ENCODE peak calls at places on chromosomes 1 and 21, in seven cellular contexts. T is H1, E is T47D, G is HepG2, Y is SK-N-SH, D is K562, Z is GM12878. B is an unnamed sample.
A peak's percentile ranks its signal among the peaks of the same experiment; 100 is the strongest.

GRCh38 chr1:147585640-147586383 is 44.5 kb downstream of the BCL9 start:
- DNase-seq in G (no peak), T (no peak), Y (no peak), E (no peak), D (no peak), Z (no peak), B (no peak)

GRCh38 chr21:17667256-17667655 is 54.6 kb upstream of the BTG3 start:
- DNase-seq in E (no peak), Z (no peak), D (no peak), G (no peak), Y (no peak), T (no peak), B (no peak)

GRCh38 chr1:43344267-43344666 is 6.6 kb downstream of the MPL start:
- DNase-seq in E (no peak), D (no peak), Y (no peak), G (peak; percentile 50), Z (no peak), T (no peak), B (no peak)

GRCh38 chr21:17089121-17089520 is 423.7 kb upstream of the CXADR start:
- DNase-seq in G (no peak), E (no peak), Z (no peak), T (no peak), Y (no peak), D (no peak), B (no peak)

GRCh38 chr1:181115367-181115684 is 26.8 kb downstream of the IER5 start:
- DNase-seq in T (no peak), E (no peak), Y (no peak), D (no peak), G (no peak), Z (no peak), B (no peak)

GRCh38 chr1:7650801-7651200 is 120.3 kb upstream of the VAMP3 start:
- DNase-seq in T (no peak), G (peak; percentile 14), Y (no peak), E (no peak), D (no peak), Z (no peak), B (no peak)

GRCh38 chr1:67888707-67889106 is 55.4 kb upstream of the GNG12 start:
- DNase-seq in T (no peak), G (no peak), Y (no peak), Z (no peak), E (no peak), D (no peak), B (no peak)

GRCh38 chr1:29981586-29982239 is 741.7 kb downstream of the MATN1 start:
- DNase-seq in T (no peak), E (no peak), D (no peak), Z (no peak), Y (no peak), G (no peak), B (no peak)

GRCh38 chr1:200288226-200288625 is 121.6 kb downstream of the ZNF281 start:
- DNase-seq in E (no peak), Z (no peak), G (no peak), D (no peak), Y (no peak), T (no peak), B (no peak)

GRCh38 chr1:41638086-41639024 is 153.9 kb upstream of the EDN2 start:
- DNase-seq in Z (no peak), T (no peak), Y (no peak), D (no peak), E (no peak), G (no peak), B (no peak)

GRCh38 chr1:26161408-26162219 is 2.7 kb downstream of the FAM110D start:
- DNase-seq in Y (peak; percentile 89), G (no peak), D (peak; percentile 93), T (no peak), Z (no peak), E (peak; percentile 72), B (no peak)

GRCh38 chr1:24928631-24929090 is 1.4 kb downstream of the RUNX3 start:
- DNase-seq in G (no peak), E (no peak), T (no peak), Z (no peak), D (no peak), Y (peak; percentile 50), B (no peak)

GRCh38 chr1:14476170-14476955 is 122.1 kb upstream of the KAZN start:
- DNase-seq in Y (no peak), Z (no peak), T (no peak), G (no peak), D (no peak), E (no peak), B (no peak)

GRCh38 chr1:117563492-117563875 is 42.4 kb upstream of the TENT5C start:
- DNase-seq in D (no peak), T (no peak), Z (no peak), E (no peak), G (no peak), Y (no peak), B (no peak)

GRCh38 chr1:227913969-227914791 is 33.6 kb downstream of the WNT9A start:
- DNase-seq in Y (no peak), D (no peak), Z (no peak), G (no peak), T (no peak), E (no peak), B (no peak)

GRCh38 chr1:158711098-158711497 is 9.4 kb downstream of the OR6K3 start:
- DNase-seq in T (no peak), Z (no peak), D (no peak), Y (no peak), G (no peak), E (no peak), B (no peak)

DNA sequence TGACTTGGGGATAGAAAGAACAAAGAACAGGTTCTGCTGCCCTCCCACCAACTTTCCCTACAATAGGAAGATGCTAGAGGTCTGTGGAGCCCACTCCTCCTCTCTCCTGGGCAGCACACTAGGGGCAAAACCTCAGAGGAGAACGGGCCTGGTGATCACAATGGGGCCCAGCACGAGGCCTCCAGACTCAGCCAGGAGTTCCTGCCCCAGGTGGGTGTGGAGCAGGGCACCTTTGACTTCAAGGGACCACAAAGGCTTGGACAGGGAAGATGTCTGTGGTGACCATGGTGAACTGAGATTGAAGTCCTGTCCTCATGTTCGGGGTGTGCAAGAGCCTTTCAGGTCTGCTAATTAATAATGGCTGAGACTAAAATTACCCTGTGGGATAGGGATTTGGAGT is 88.8 kb downstream of the LAMC2 start:
- DNase-seq in Y (no peak), E (no peak), G (no peak), Z (no peak), D (no peak), T (no peak), B (no peak)
- TF ChIP-seq JUND in Y (no peak), E (no peak), G (no peak), Z (no peak), D (no peak), T (no peak), B (no peak)

DNA sequence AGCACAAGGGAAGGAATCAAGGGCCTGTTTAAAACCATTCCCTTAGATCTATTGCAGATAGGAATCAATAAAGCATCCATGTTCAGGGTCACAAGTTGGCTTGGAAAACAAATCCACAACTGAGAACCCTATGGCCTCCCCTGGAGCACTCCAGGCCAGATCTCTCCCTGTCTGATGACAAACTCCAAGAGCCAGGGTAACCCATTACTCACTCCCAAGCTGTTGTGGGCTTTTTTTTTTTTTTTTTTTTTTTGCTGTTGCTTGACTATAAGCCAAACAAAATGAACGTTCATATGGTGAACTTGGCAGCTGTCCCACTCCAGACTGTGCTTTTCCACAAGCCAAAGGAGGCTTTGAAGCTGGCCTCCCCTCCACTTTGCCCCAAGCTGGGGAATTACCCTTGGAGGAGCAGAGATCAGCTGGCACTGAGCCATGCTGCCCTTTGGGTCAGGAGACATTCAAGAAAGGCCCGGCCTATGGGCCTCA is 35.7 kb upstream of the VAV3 start:
- DNase-seq in Z (no peak), Y (peak; percentile 64), G (peak; percentile 11), T (no peak), E (no peak), D (no peak), B (no peak)
- TF ChIP-seq JUND in Z (no peak), Y (no peak), G (no peak), T (no peak), E (no peak), D (no peak), B (no peak)

DNA sequence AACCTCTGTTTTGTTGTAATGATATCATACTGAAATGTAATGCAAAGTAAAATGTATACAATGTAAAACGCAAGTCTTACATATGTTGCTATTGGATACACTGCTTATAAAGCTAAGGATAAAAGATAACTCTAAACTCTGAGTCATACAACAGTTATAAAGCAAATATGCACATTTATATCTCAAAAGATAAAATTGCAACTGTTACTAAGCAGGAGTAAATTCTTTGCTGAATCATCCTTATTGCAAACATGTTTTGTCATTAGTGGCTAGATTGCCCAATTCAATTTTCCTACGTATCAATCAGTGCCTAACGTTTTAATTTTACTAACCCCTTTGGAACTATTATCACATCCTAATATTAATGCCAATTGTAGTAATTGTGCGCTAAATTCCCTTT is 762.9 kb downstream of the LTN1 start:
- DNase-seq in Z (no peak), G (no peak), E (no peak), T (no peak), D (no peak), Y (no peak), B (no peak)
- TF ChIP-seq JUND in Z (no peak), G (no peak), E (no peak), T (no peak), D (no peak), Y (peak; percentile 90), B (no peak)

GRCh38 chr1:167438171-167439138 is 79.9 kb downstream of the CD247 start:
- DNase-seq in G (no peak), Y (no peak), T (no peak), E (no peak), D (no peak), Z (no peak), B (no peak)

GRCh38 chr1:167440776-167441175 is 77.6 kb downstream of the CD247 start:
- DNase-seq in T (no peak), Z (no peak), D (no peak), G (no peak), Y (no peak), E (no peak), B (no peak)

GRCh38 chr1:167440345-167440744 is 78.0 kb downstream of the CD247 start:
- DNase-seq in E (no peak), D (no peak), T (no peak), Y (no peak), G (no peak), Z (no peak), B (no peak)

GRCh38 chr1:167441222-167441621 is 77.1 kb downstream of the CD247 start:
- DNase-seq in Z (no peak), T (no peak), Y (no peak), G (no peak), D (no peak), E (no peak), B (no peak)

GRCh38 chr1:167439301-167439988 is 78.9 kb downstream of the CD247 start:
- DNase-seq in G (peak; percentile 20), E (no peak), D (peak; percentile 64), Z (no peak), Y (peak; percentile 86), T (no peak), B (no peak)
- TF ChIP-seq JUND in G (no peak), E (no peak), D (no peak), Z (no peak), Y (no peak), T (no peak), B (no peak)

B was measured in HCT116.